ENCODE peak calls at places on chromosomes 16 and 17, in five cellular contexts. One of them, this sample, is unnamed.

GRCh38 chr16:8044796-8045195 is 545.5 kb downstream of the TMEM114 start:
- DNase-seq in putamen: no peak
- DNase-seq in PC-3: peak
- DNase-seq in T-helper 2 cell: no peak
- DNase-seq in nucleus accumbens: no peak
- DNase-seq in this sample: no peak

GRCh38 chr16:88654363-88655052 is 3.7 kb upstream of the CYBA start:
- DNase-seq in T-helper 2 cell: no peak
- DNase-seq in putamen: no peak
- DNase-seq in nucleus accumbens: no peak
- DNase-seq in PC-3: no peak
- DNase-seq in this sample: no peak

GRCh38 chr17:17042851-17043667 is 802 bp downstream of the MPRIP start:
- DNase-seq in putamen: no peak
- DNase-seq in PC-3: peak
- DNase-seq in nucleus accumbens: no peak
- DNase-seq in T-helper 2 cell: no peak
- DNase-seq in this sample: no peak

GRCh38 chr17:19456016-19456927 is 45.2 kb downstream of the RNF112 start:
- DNase-seq in putamen: no peak
- DNase-seq in nucleus accumbens: no peak
- DNase-seq in PC-3: no peak
- DNase-seq in T-helper 2 cell: no peak
- DNase-seq in this sample: no peak

GRCh38 chr16:24850289-24850931 is 4.6 kb downstream of the SLC5A11 start:
- DNase-seq in nucleus accumbens: no peak
- DNase-seq in PC-3: peak
- DNase-seq in putamen: no peak
- DNase-seq in T-helper 2 cell: no peak
- DNase-seq in this sample: no peak

GRCh38 chr16:10729649-10730048 is 14.0 kb upstream of the NUBP1 start:
- DNase-seq in PC-3: peak
- DNase-seq in putamen: peak
- DNase-seq in T-helper 2 cell: no peak
- DNase-seq in nucleus accumbens: no peak
- DNase-seq in this sample: peak

GRCh38 chr16:65176603-65177002 is 54.7 kb upstream of the CDH11 start:
- DNase-seq in T-helper 2 cell: no peak
- DNase-seq in putamen: no peak
- DNase-seq in nucleus accumbens: no peak
- DNase-seq in PC-3: no peak
- DNase-seq in this sample: no peak

GRCh38 chr17:39664581-39665561 is at the start of gene TCAP:
- DNase-seq in T-helper 2 cell: no peak
- DNase-seq in nucleus accumbens: no peak
- DNase-seq in putamen: no peak
- DNase-seq in PC-3: no peak
- DNase-seq in this sample: no peak

GRCh38 chr17:50893183-50893993 is 27.2 kb upstream of the TOB1 start:
- DNase-seq in putamen: peak
- DNase-seq in PC-3: peak
- DNase-seq in nucleus accumbens: peak
- DNase-seq in T-helper 2 cell: no peak
- DNase-seq in this sample: no peak